ENCODE peak calls at places on chromosomes 2 and 18, in four cellular contexts. B, R, E and C are unnamed samples.

GRCh38 chr2:10917927-10918326 is 6.2 kb downstream of the KCNF1 start:
- DNase-seq in B (no peak), R (no peak), E (no peak), C (no peak)

GRCh38 chr2:44937688-44938240 is 3.7 kb upstream of the SIX3 start:
- DNase-seq in R (no peak), E (no peak), B (no peak), C (peak)

GRCh38 chr2:239789711-239790110 is 235.4 kb downstream of the NDUFA10 start:
- DNase-seq in E (no peak), B (no peak), R (no peak), C (no peak)

GRCh38 chr2:39174022-39174421 is 53.2 kb upstream of the SOS1 start:
- DNase-seq in B (no peak), R (no peak), E (no peak), C (no peak)

GRCh38 chr2:127576433-127577207 is 41.1 kb downstream of the MYO7B start:
- DNase-seq in B (no peak), R (peak), E (peak), C (no peak)

GRCh38 chr2:207670887-207671286 is 40.6 kb upstream of the CCNYL1 start:
- DNase-seq in R (no peak), B (no peak), E (no peak), C (no peak)

GRCh38 chr2:215850380-215850779 is 163.0 kb downstream of the MREG start:
- DNase-seq in E (no peak), R (no peak), B (no peak), C (no peak)

GRCh38 chr18:79590191-79591039 is 89.2 kb upstream of the CTDP1 start:
- DNase-seq in E (no peak), R (no peak), B (no peak), C (no peak)

GRCh38 chr2:71545572-71546274 is 92.4 kb downstream of the DYSF start:
- DNase-seq in E (peak), B (peak), R (peak), C (no peak)

GRCh38 chr2:31049264-31049663 is 89.0 kb downstream of the GALNT14 start:
- DNase-seq in R (no peak), E (no peak), B (no peak), C (no peak)

GRCh38 chr2:112075490-112076260 is 20.6 kb downstream of the TMEM87B start:
- DNase-seq in E (no peak), R (no peak), B (no peak), C (peak)

GRCh38 chr2:150296795-150297546 is 190.5 kb downstream of the RND3 start:
- DNase-seq in R (no peak), E (no peak), B (no peak), C (no peak)

DNA sequence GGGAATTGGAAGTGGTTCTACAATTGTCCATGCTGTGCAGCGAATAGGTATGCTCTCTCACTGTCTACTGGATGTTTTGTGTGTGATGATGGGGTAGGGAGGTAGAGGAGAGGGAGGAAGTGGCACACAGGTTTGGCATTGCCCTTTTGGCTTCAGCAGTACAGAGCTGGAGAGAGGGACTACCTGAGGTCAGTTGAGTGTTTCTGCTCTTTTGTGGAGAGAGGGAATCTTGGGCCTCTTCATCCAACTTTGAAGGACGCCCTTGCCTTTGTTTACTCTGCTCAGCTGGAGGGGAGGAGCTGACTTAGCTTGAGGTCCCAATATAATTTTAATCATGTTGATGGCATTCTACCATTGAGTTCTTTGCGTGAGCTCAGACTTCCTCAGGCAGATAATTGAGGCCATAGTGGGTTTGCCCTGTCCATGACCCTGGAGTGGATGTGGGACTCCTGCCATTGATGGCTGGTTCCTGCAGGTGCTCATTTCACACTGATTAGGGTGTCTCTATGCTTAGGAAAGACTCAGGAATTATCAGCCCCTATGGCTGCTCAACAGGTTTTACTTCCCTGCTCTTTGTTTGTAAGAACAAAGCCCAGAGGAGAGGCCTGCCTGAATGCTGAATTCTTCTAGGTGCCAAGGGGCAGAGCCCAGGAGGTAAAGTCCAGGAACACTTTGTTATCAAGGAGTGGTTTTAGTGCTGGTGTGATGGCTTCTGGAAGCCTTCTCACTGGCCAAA is 7.2 kb downstream of the RPIA start:
- DNase-seq in B (no peak), E (no peak), R (peak), C (no peak)
- H3K4me3 ChIP-seq in B (no peak), E (no peak), R (no peak), C (no peak)

DNA sequence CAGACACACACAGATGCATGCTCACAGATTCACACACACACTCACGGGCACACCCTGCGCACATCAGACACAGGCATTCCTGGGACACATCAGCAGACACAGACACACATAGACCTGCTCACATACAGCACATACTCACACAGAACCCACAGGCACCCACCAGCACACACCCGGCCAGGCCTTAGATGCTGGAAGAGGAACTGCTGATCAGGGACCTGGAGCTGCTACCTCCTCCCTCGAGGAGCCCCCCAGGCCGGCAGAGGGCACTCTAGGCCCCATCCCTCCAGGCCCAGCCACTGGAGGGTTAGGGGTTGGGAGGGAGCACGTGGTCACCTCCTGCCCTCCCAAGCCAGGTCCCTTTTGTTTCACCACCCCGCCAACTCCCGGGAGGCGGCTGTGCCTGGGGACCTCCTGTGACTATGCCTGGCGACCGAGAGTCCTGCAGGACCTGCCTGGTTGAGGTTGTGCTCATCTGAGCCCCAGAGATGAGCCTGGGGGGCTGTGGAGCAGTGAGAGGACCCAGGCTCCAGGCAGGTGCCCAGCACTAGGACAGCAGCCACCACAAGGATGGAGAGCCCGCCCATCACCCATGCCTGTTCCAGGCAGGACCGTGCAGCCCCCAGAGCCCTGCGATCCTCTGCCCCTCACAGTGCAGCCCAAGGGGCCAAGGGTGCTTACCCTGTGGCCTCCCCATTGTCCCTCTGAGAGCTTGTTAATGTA is 21.0 kb upstream of the PTMA start:
- DNase-seq in E (peak), R (peak), B (no peak), C (peak)
- H3K4me3 ChIP-seq in E (peak), R (no peak), B (no peak), C (no peak)

GRCh38 chr2:172467382-172467781 is 40.0 kb downstream of the ITGA6 start:
- DNase-seq in E (peak), B (no peak), R (no peak), C (no peak)

GRCh38 chr2:172462393-172463381 is 35.3 kb downstream of the ITGA6 start:
- DNase-seq in E (no peak), B (no peak), R (no peak), C (peak)

GRCh38 chr2:172461591-172462392 is 34.4 kb downstream of the ITGA6 start:
- DNase-seq in R (peak), B (no peak), E (peak), C (peak)

GRCh38 chr2:172464340-172465129 is 37.1 kb downstream of the ITGA6 start:
- DNase-seq in B (no peak), R (peak), E (no peak), C (no peak)

GRCh38 chr2:172465417-172466334 is 38.3 kb downstream of the ITGA6 start:
- DNase-seq in B (peak), R (peak), E (peak), C (no peak)
- H3K4me3 ChIP-seq in B (peak), R (no peak), E (no peak), C (no peak)

GRCh38 chr2:41701231-41701630 is 346.6 kb upstream of the PKDCC start:
- DNase-seq in E (no peak), R (no peak), B (no peak), C (no peak)
- H3K4me3 ChIP-seq in E (no peak), R (no peak), B (no peak), C (no peak)

GRCh38 chr18:3923750-3924149 is 473.8 kb downstream of the TGIF1 start:
- DNase-seq in B (no peak), R (no peak), E (no peak), C (no peak)
- H3K4me3 ChIP-seq in B (no peak), R (no peak), E (no peak), C (no peak)

GRCh38 chr2:89842180-89842908 is 1150.9 kb downstream of the RPIA start:
- DNase-seq in E (no peak), R (no peak), B (no peak), C (no peak)

GRCh38 chr2:89848114-89848513 is 1156.6 kb downstream of the RPIA start:
- DNase-seq in R (no peak), B (no peak), E (no peak), C (no peak)

GRCh38 chr2:89848763-89849162 is 1157.3 kb downstream of the RPIA start:
- DNase-seq in R (no peak), E (no peak), B (no peak), C (no peak)

GRCh38 chr2:89844221-89844943 is 1152.9 kb downstream of the RPIA start:
- DNase-seq in E (no peak), R (no peak), B (no peak), C (no peak)

GRCh38 chr2:89845532-89845931 is 1154.1 kb downstream of the RPIA start:
- DNase-seq in E (no peak), B (no peak), R (no peak), C (no peak)
- H3K4me3 ChIP-seq in E (no peak), B (no peak), R (no peak), C (no peak)

DNA sequence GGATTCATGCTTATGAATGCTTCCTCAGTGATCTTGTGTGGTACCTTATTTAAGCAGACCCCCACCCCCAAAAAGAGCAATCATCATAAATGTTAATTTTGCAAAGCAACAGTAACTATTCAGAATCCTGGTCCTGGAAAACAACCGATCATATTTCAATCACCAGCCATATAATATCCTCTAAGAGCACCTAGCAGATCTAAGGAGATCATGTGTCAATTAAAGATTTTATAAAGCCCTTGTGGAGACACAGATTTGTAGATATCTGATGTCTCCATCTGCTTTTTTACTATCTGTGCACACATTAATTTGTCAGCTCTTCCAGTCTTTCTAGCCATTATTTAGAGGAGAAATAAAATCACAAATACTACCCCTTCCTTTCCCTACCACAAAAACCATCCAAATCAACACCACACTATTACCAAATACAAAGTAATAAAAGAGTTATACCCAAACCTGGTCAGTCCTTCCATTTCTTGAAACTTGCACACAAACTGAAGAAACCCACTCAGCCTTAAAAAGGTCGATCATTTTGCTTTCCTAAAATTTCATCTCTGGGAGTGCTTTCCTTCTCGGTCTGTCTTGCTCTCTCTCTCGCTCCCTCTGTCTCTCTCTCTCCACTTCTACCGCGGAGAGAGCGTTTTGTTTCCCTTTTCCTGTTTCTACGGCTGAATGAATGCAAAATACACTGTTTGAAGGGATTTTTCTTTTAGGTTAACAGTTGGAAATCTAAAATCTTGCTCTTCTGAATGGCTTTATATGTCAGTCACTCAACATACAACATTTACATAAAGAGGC is 423.9 kb downstream of the TGIF1 start:
- DNase-seq in R (no peak), B (no peak), E (no peak), C (no peak)
- H3K4me3 ChIP-seq in R (no peak), B (peak), E (no peak), C (no peak)

GRCh38 chr2:69743847-69744264 is 1.9 kb downstream of the ANXA4 start:
- DNase-seq in E (no peak), R (peak), B (no peak), C (no peak)
- H3K4me3 ChIP-seq in E (no peak), R (no peak), B (no peak), C (no peak)